ENCODE peak calls at places on chromosomes 12 and 14, in seven cellular contexts. R, T, C, Z, H, L and P are unnamed samples.

GRCh38 chr14:105126970-105127307 is 41.6 kb downstream of the JAG2 start:
- DNase-seq in R (no peak), T (no peak), C (no peak), Z (no peak), H (no peak), L (no peak), P (no peak)

GRCh38 chr12:124162151-124163110 is 132.5 kb upstream of the RFLNA start:
- DNase-seq in R (no peak), T (no peak), C (no peak), Z (no peak), H (no peak), L (peak; percentile 26), P (no peak)

GRCh38 chr14:57487771-57488170 is 5.9 kb downstream of the CCDC198 start:
- DNase-seq in R (no peak), T (no peak), C (no peak), Z (no peak), H (no peak), L (no peak), P (no peak)

GRCh38 chr12:89664441-89664840 is 44.2 kb downstream of the ATP2B1 start:
- DNase-seq in R (no peak), T (no peak), C (no peak), Z (no peak), H (no peak), L (no peak), P (no peak)

GRCh38 chr12:1306817-1307216 is 287.6 kb downstream of the FBXL14 start:
- DNase-seq in R (no peak), T (no peak), C (no peak), Z (no peak), H (no peak), L (no peak), P (no peak)

GRCh38 chr14:56423591-56423991 is 156.0 kb upstream of the TMEM260 start:
- DNase-seq in R (no peak), T (no peak), C (no peak), Z (no peak), H (no peak), L (no peak), P (no peak)

GRCh38 chr14:99281396-99281795 is 9.4 kb upstream of the BCL11B start:
- DNase-seq in R (no peak), T (no peak), C (no peak), Z (no peak), H (no peak), L (no peak), P (no peak)

GRCh38 chr14:72617391-72618011 is 276.4 kb downstream of the DPF3 start:
- DNase-seq in R (no peak), T (no peak), C (no peak), Z (no peak), H (no peak), L (no peak), P (no peak)

GRCh38 chr12:6684609-6685008 is 4.6 kb downstream of the ZNF384 start:
- DNase-seq in R (peak; percentile 20), T (peak; percentile 40), C (no peak), Z (no peak), H (peak; percentile 21), L (peak; percentile 74), P (peak; percentile 34)

GRCh38 chr14:83556746-83557460 is 1973.0 kb upstream of the FLRT2 start:
- DNase-seq in R (peak; percentile 17), T (no peak), C (no peak), Z (no peak), H (no peak), L (no peak), P (no peak)

GRCh38 chr12:109952160-109952858 is 43.9 kb downstream of the GIT2 start:
- DNase-seq in R (no peak), T (no peak), C (peak; percentile 16), Z (no peak), H (no peak), L (no peak), P (no peak)

GRCh38 chr12:75812341-75813018 is 219.1 kb downstream of the PHLDA1 start:
- DNase-seq in R (no peak), T (no peak), C (no peak), Z (no peak), H (no peak), L (no peak), P (peak; percentile 14)

GRCh38 chr14:94538070-94538740 is 23.0 kb upstream of the SERPINA4 start:
- DNase-seq in R (no peak), T (no peak), C (no peak), Z (no peak), H (no peak), L (no peak), P (no peak)

GRCh38 chr12:122886851-122887816 is 8.8 kb downstream of the VPS37B start:
- DNase-seq in R (no peak), T (no peak), C (peak; percentile 86), Z (no peak), H (peak; percentile 36), L (peak; percentile 68), P (no peak)

GRCh38 chr14:68857671-68858070 is 64.8 kb upstream of the ZFP36L1 start:
- DNase-seq in R (no peak), T (no peak), C (no peak), Z (no peak), H (no peak), L (no peak), P (no peak)

GRCh38 chr12:47085815-47086252 is 6.1 kb upstream of the AMIGO2 start:
- DNase-seq in R (peak; percentile 36), T (no peak), C (no peak), Z (peak; percentile 15), H (no peak), L (peak; percentile 74), P (no peak)